ENCODE peak calls at places on chromosomes 3 and 15, in nine cellular contexts. One of them, this sample, is unnamed.

GRCh38 chr3:143526016-143526540 is 322.2 kb downstream of the SLC9A9 start:
- DNase-seq in glutamatergic neuron: no peak
- DNase-seq in RPMI8226: no peak
- DNase-seq in astrocyte of the cerebellum: no peak
- DNase-seq in bronchial epithelial cell: no peak
- DNase-seq in mesothelial cell of epicardium: no peak
- DNase-seq in NCI-H748 treated with DMSO at 0.1 percent for 48 hours: no peak
- DNase-seq in AG10803: peak
- DNase-seq in H7: no peak
- DNase-seq in this sample: no peak

GRCh38 chr3:48137425-48137999 is 50.7 kb downstream of the CDC25A start:
- DNase-seq in AG10803: no peak
- DNase-seq in bronchial epithelial cell: peak
- DNase-seq in mesothelial cell of epicardium: no peak
- DNase-seq in glutamatergic neuron: no peak
- DNase-seq in NCI-H748 treated with DMSO at 0.1 percent for 48 hours: no peak
- DNase-seq in RPMI8226: no peak
- DNase-seq in H7: no peak
- DNase-seq in astrocyte of the cerebellum: no peak
- DNase-seq in this sample: no peak

GRCh38 chr15:45205192-45205591 is 17.4 kb upstream of the SHF start:
- DNase-seq in H7: peak
- DNase-seq in RPMI8226: peak
- DNase-seq in AG10803: peak
- DNase-seq in NCI-H748 treated with DMSO at 0.1 percent for 48 hours: peak
- DNase-seq in mesothelial cell of epicardium: no peak
- DNase-seq in bronchial epithelial cell: peak
- DNase-seq in astrocyte of the cerebellum: peak
- DNase-seq in glutamatergic neuron: peak
- DNase-seq in this sample: peak

GRCh38 chr15:99998661-99999101 is 265.4 kb upstream of the LYSMD4 start:
- DNase-seq in bronchial epithelial cell: peak
- DNase-seq in RPMI8226: no peak
- DNase-seq in H7: no peak
- DNase-seq in glutamatergic neuron: no peak
- DNase-seq in AG10803: no peak
- DNase-seq in astrocyte of the cerebellum: no peak
- DNase-seq in mesothelial cell of epicardium: no peak
- DNase-seq in NCI-H748 treated with DMSO at 0.1 percent for 48 hours: no peak
- DNase-seq in this sample: no peak

GRCh38 chr15:44471885-44472284 is 44.5 kb downstream of the CTDSPL2 start:
- DNase-seq in AG10803: peak
- DNase-seq in mesothelial cell of epicardium: no peak
- DNase-seq in RPMI8226: no peak
- DNase-seq in bronchial epithelial cell: no peak
- DNase-seq in glutamatergic neuron: no peak
- DNase-seq in astrocyte of the cerebellum: no peak
- DNase-seq in H7: no peak
- DNase-seq in NCI-H748 treated with DMSO at 0.1 percent for 48 hours: no peak
- DNase-seq in this sample: no peak

GRCh38 chr15:100690032-100690785 is 87.8 kb downstream of the ASB7 start:
- DNase-seq in H7: no peak
- DNase-seq in mesothelial cell of epicardium: no peak
- DNase-seq in RPMI8226: no peak
- DNase-seq in glutamatergic neuron: no peak
- DNase-seq in AG10803: no peak
- DNase-seq in bronchial epithelial cell: no peak
- DNase-seq in NCI-H748 treated with DMSO at 0.1 percent for 48 hours: no peak
- DNase-seq in astrocyte of the cerebellum: no peak
- DNase-seq in this sample: no peak

GRCh38 chr3:32963871-32964270 is 12.4 kb downstream of the CCR4 start:
- DNase-seq in astrocyte of the cerebellum: no peak
- DNase-seq in AG10803: no peak
- DNase-seq in RPMI8226: no peak
- DNase-seq in glutamatergic neuron: no peak
- DNase-seq in mesothelial cell of epicardium: no peak
- DNase-seq in H7: no peak
- DNase-seq in NCI-H748 treated with DMSO at 0.1 percent for 48 hours: no peak
- DNase-seq in bronchial epithelial cell: peak
- DNase-seq in this sample: no peak

GRCh38 chr3:155631323-155632019 is 113.4 kb downstream of the PLCH1 start:
- DNase-seq in astrocyte of the cerebellum: no peak
- DNase-seq in RPMI8226: no peak
- DNase-seq in glutamatergic neuron: no peak
- DNase-seq in H7: no peak
- DNase-seq in AG10803: no peak
- DNase-seq in NCI-H748 treated with DMSO at 0.1 percent for 48 hours: no peak
- DNase-seq in mesothelial cell of epicardium: no peak
- DNase-seq in bronchial epithelial cell: peak
- DNase-seq in this sample: no peak

GRCh38 chr3:156218353-156218744 is 98.0 kb downstream of the KCNAB1 start:
- DNase-seq in mesothelial cell of epicardium: no peak
- DNase-seq in H7: no peak
- DNase-seq in AG10803: no peak
- DNase-seq in NCI-H748 treated with DMSO at 0.1 percent for 48 hours: no peak
- DNase-seq in astrocyte of the cerebellum: no peak
- DNase-seq in bronchial epithelial cell: peak
- DNase-seq in RPMI8226: no peak
- DNase-seq in glutamatergic neuron: no peak
- DNase-seq in this sample: no peak

GRCh38 chr3:32437898-32438297 is 46.2 kb downstream of the CMTM7 start:
- DNase-seq in H7: no peak
- DNase-seq in astrocyte of the cerebellum: no peak
- DNase-seq in mesothelial cell of epicardium: no peak
- DNase-seq in RPMI8226: no peak
- DNase-seq in bronchial epithelial cell: no peak
- DNase-seq in NCI-H748 treated with DMSO at 0.1 percent for 48 hours: no peak
- DNase-seq in glutamatergic neuron: no peak
- DNase-seq in AG10803: no peak
- DNase-seq in this sample: no peak

GRCh38 chr3:45966969-45967640 is 23.8 kb downstream of the CXCR6 start:
- DNase-seq in mesothelial cell of epicardium: no peak
- DNase-seq in bronchial epithelial cell: no peak
- DNase-seq in NCI-H748 treated with DMSO at 0.1 percent for 48 hours: no peak
- DNase-seq in H7: no peak
- DNase-seq in astrocyte of the cerebellum: no peak
- DNase-seq in AG10803: no peak
- DNase-seq in glutamatergic neuron: no peak
- DNase-seq in RPMI8226: no peak
- DNase-seq in this sample: no peak

GRCh38 chr3:152349397-152349796 is 80.7 kb downstream of the MBNL1 start:
- DNase-seq in H7: no peak
- DNase-seq in RPMI8226: no peak
- DNase-seq in bronchial epithelial cell: peak
- DNase-seq in astrocyte of the cerebellum: no peak
- DNase-seq in mesothelial cell of epicardium: no peak
- DNase-seq in glutamatergic neuron: no peak
- DNase-seq in NCI-H748 treated with DMSO at 0.1 percent for 48 hours: no peak
- DNase-seq in AG10803: peak
- DNase-seq in this sample: no peak

GRCh38 chr3:11948331-11948730 is 55.9 kb upstream of the SYN2 start:
- DNase-seq in H7: no peak
- DNase-seq in mesothelial cell of epicardium: no peak
- DNase-seq in bronchial epithelial cell: no peak
- DNase-seq in glutamatergic neuron: no peak
- DNase-seq in AG10803: no peak
- DNase-seq in RPMI8226: no peak
- DNase-seq in NCI-H748 treated with DMSO at 0.1 percent for 48 hours: no peak
- DNase-seq in astrocyte of the cerebellum: no peak
- DNase-seq in this sample: no peak

GRCh38 chr15:65423150-65423976 is 616 bp upstream of the IGDCC4 start:
- DNase-seq in H7: no peak
- DNase-seq in astrocyte of the cerebellum: no peak
- DNase-seq in NCI-H748 treated with DMSO at 0.1 percent for 48 hours: no peak
- DNase-seq in RPMI8226: no peak
- DNase-seq in mesothelial cell of epicardium: no peak
- DNase-seq in AG10803: no peak
- DNase-seq in bronchial epithelial cell: no peak
- DNase-seq in glutamatergic neuron: no peak
- DNase-seq in this sample: no peak

GRCh38 chr15:79970921-79971434 is at the start of gene BCL2A1:
- DNase-seq in astrocyte of the cerebellum: peak
- DNase-seq in H7: no peak
- DNase-seq in AG10803: peak
- DNase-seq in NCI-H748 treated with DMSO at 0.1 percent for 48 hours: no peak
- DNase-seq in RPMI8226: peak
- DNase-seq in mesothelial cell of epicardium: no peak
- DNase-seq in glutamatergic neuron: no peak
- DNase-seq in bronchial epithelial cell: peak
- DNase-seq in this sample: peak

GRCh38 chr3:158105710-158106438 is at the start of gene SHOX2:
- DNase-seq in bronchial epithelial cell: no peak
- DNase-seq in AG10803: peak
- DNase-seq in mesothelial cell of epicardium: peak
- DNase-seq in H7: peak
- DNase-seq in glutamatergic neuron: peak
- DNase-seq in astrocyte of the cerebellum: no peak
- DNase-seq in NCI-H748 treated with DMSO at 0.1 percent for 48 hours: no peak
- DNase-seq in RPMI8226: peak
- DNase-seq in this sample: peak

GRCh38 chr3:196517142-196517808 is 2.1 kb upstream of the SMCO1 start:
- DNase-seq in NCI-H748 treated with DMSO at 0.1 percent for 48 hours: no peak
- DNase-seq in astrocyte of the cerebellum: no peak
- DNase-seq in H7: no peak
- DNase-seq in bronchial epithelial cell: no peak
- DNase-seq in RPMI8226: no peak
- DNase-seq in AG10803: no peak
- DNase-seq in mesothelial cell of epicardium: no peak
- DNase-seq in glutamatergic neuron: no peak
- DNase-seq in this sample: no peak

GRCh38 chr3:135000465-135000864 is 205.4 kb downstream of the EPHB1 start:
- DNase-seq in RPMI8226: no peak
- DNase-seq in bronchial epithelial cell: peak
- DNase-seq in NCI-H748 treated with DMSO at 0.1 percent for 48 hours: peak
- DNase-seq in H7: no peak
- DNase-seq in astrocyte of the cerebellum: no peak
- DNase-seq in glutamatergic neuron: no peak
- DNase-seq in AG10803: no peak
- DNase-seq in mesothelial cell of epicardium: no peak
- DNase-seq in this sample: no peak

GRCh38 chr15:59998256-59999063 is 5.7 kb upstream of the FOXB1 start:
- DNase-seq in glutamatergic neuron: no peak
- DNase-seq in mesothelial cell of epicardium: no peak
- DNase-seq in H7: no peak
- DNase-seq in AG10803: no peak
- DNase-seq in NCI-H748 treated with DMSO at 0.1 percent for 48 hours: peak
- DNase-seq in astrocyte of the cerebellum: no peak
- DNase-seq in bronchial epithelial cell: no peak
- DNase-seq in RPMI8226: no peak
- DNase-seq in this sample: no peak

GRCh38 chr3:114741066-114741465 is 406.0 kb downstream of the ZBTB20 start:
- DNase-seq in NCI-H748 treated with DMSO at 0.1 percent for 48 hours: no peak
- DNase-seq in H7: no peak
- DNase-seq in AG10803: peak
- DNase-seq in astrocyte of the cerebellum: no peak
- DNase-seq in RPMI8226: no peak
- DNase-seq in glutamatergic neuron: no peak
- DNase-seq in bronchial epithelial cell: peak
- DNase-seq in mesothelial cell of epicardium: no peak
- DNase-seq in this sample: no peak

GRCh38 chr3:162799910-162800309 is 1303.3 kb downstream of the OTOL1 start:
- DNase-seq in NCI-H748 treated with DMSO at 0.1 percent for 48 hours: no peak
- DNase-seq in mesothelial cell of epicardium: no peak
- DNase-seq in astrocyte of the cerebellum: no peak
- DNase-seq in RPMI8226: no peak
- DNase-seq in AG10803: peak
- DNase-seq in bronchial epithelial cell: no peak
- DNase-seq in glutamatergic neuron: no peak
- DNase-seq in H7: no peak
- DNase-seq in this sample: no peak

GRCh38 chr3:161559177-161559998 is 62.8 kb downstream of the OTOL1 start:
- DNase-seq in AG10803: peak
- DNase-seq in glutamatergic neuron: no peak
- DNase-seq in astrocyte of the cerebellum: peak
- DNase-seq in bronchial epithelial cell: peak
- DNase-seq in mesothelial cell of epicardium: no peak
- DNase-seq in RPMI8226: peak
- DNase-seq in NCI-H748 treated with DMSO at 0.1 percent for 48 hours: peak
- DNase-seq in H7: no peak
- DNase-seq in this sample: peak

This sample was measured in MV-4-11.